ENCODE peak calls at places on chromosomes 11 and 22, in six cellular contexts. C, E, Q, F, S and D are unnamed samples.
A peak's percentile ranks its signal among the peaks of the same experiment; 100 is the strongest.

GRCh38 chr11:72471005-72471898 is 36.9 kb upstream of the CLPB start:
- DNase-seq in F (peak; percentile 80), C (peak; percentile 76), S (peak; percentile 66), E (no peak), Q (peak; percentile 67), D (no peak)

GRCh38 chr22:24417901-24418641 is 9.3 kb upstream of the ADORA2A start:
- DNase-seq in Q (no peak), E (no peak), C (peak; percentile 72), F (no peak), S (no peak), D (no peak)

GRCh38 chr11:128207861-128208321 is 379.5 kb downstream of the ETS1 start:
- DNase-seq in F (no peak), Q (peak; percentile 65), C (peak; percentile 98), S (no peak), E (no peak), D (no peak)

GRCh38 chr11:71504526-71504925 is 22.5 kb upstream of the KRTAP5-7 start:
- DNase-seq in E (no peak), F (no peak), S (no peak), Q (no peak), C (peak; percentile 57), D (no peak)

GRCh38 chr11:46649180-46649738 is 31.9 kb downstream of the ATG13 start:
- DNase-seq in C (peak; percentile 73), E (no peak), F (no peak), S (no peak), Q (peak; percentile 98), D (no peak)

GRCh38 chr11:101912823-101913284 is 2.0 kb upstream of the CEP126 start:
- DNase-seq in C (peak; percentile 3), E (no peak), Q (peak; percentile 91), F (no peak), S (no peak), D (no peak)

GRCh38 chr11:44080951-44081350 is 14.5 kb upstream of the EXT2 start:
- DNase-seq in Q (no peak), E (no peak), F (no peak), C (no peak), S (no peak), D (no peak)

GRCh38 chr11:13784441-13784840 is 116.0 kb downstream of the FAR1 start:
- DNase-seq in E (peak; percentile 45), C (no peak), Q (no peak), S (peak; percentile 42), F (no peak), D (no peak)

GRCh38 chr11:126929186-126930085 is 71.1 kb downstream of the KIRREL3 start:
- DNase-seq in E (no peak), F (no peak), Q (no peak), C (peak; percentile 1), S (no peak), D (no peak)

GRCh38 chr11:120337133-120337895 is 1.1 kb downstream of the ARHGEF12 start:
- DNase-seq in E (no peak), Q (no peak), F (peak; percentile 11), C (no peak), S (peak; percentile 32), D (peak; percentile 70)

GRCh38 chr22:35542157-35542971 is 1.7 kb downstream of the RASD2 start:
- DNase-seq in F (no peak), E (no peak), C (no peak), Q (no peak), S (no peak), D (no peak)

GRCh38 chr22:26713823-26714449 is 56.5 kb downstream of the MIAT start:
- DNase-seq in C (peak; percentile 19), E (no peak), S (no peak), Q (peak; percentile 69), F (no peak), D (no peak)

GRCh38 chr11:62143727-62144126 is 19.9 kb downstream of the INCENP start:
- DNase-seq in F (no peak), C (no peak), Q (no peak), S (no peak), E (no peak), D (peak; percentile 35)

GRCh38 chr11:103109818-103110388 is 677 bp downstream of the DYNC2H1 start:
- DNase-seq in F (no peak), C (no peak), Q (peak; percentile 28), E (no peak), S (peak; percentile 12), D (no peak)

GRCh38 chr11:102241026-102241425 is 76.3 kb upstream of the BIRC3 start:
- DNase-seq in Q (peak; percentile 24), S (no peak), C (peak; percentile 26), E (no peak), F (no peak), D (no peak)

GRCh38 chr22:45237065-45237990 is 3.4 kb downstream of the KIAA0930 start:
- DNase-seq in C (peak; percentile 62), S (no peak), F (no peak), Q (no peak), E (no peak), D (no peak)

GRCh38 chr22:35425971-35426800 is 26.2 kb downstream of the MCM5 start:
- DNase-seq in F (peak; percentile 40), E (no peak), C (peak; percentile 56), S (no peak), Q (no peak), D (no peak)

GRCh38 chr11:93528757-93529639 is 14.2 kb downstream of the SMCO4 start:
- DNase-seq in F (no peak), S (no peak), Q (no peak), C (no peak), E (no peak), D (no peak)

GRCh38 chr11:101267654-101268053 is 138.0 kb upstream of the PGR start:
- DNase-seq in Q (no peak), C (no peak), S (no peak), E (no peak), F (no peak), D (no peak)

GRCh38 chr11:11724994-11725393 is 103.2 kb upstream of the GALNT18 start:
- DNase-seq in E (peak; percentile 47), F (no peak), S (no peak), C (peak; percentile 94), Q (no peak), D (no peak)

GRCh38 chr11:96154802-96155520 is 188.0 kb downstream of the MAML2 start:
- DNase-seq in S (peak; percentile 70), E (no peak), Q (peak; percentile 77), C (peak; percentile 44), F (no peak), D (no peak)

GRCh38 chr22:23182289-23183106 is 2.2 kb downstream of the BCR start:
- DNase-seq in Q (no peak), C (peak; percentile 80), S (peak; percentile 58), E (no peak), F (no peak), D (no peak)

GRCh38 chr11:32092581-32093170 is 1.8 kb downstream of the RCN1 start:
- DNase-seq in Q (no peak), F (no peak), C (no peak), S (no peak), E (no peak), D (no peak)

GRCh38 chr11:123083623-123084029 is 21.7 kb upstream of the HSPA8 start:
- DNase-seq in F (peak; percentile 80), Q (peak; percentile 99), S (peak; percentile 91), E (peak; percentile 95), C (peak; percentile 95), D (peak; percentile 88)

GRCh38 chr11:108580645-108581044 is 12.9 kb downstream of the EXPH5 start:
- DNase-seq in C (no peak), F (no peak), E (no peak), Q (no peak), S (no peak), D (no peak)

GRCh38 chr11:107563702-107564101 is 1.8 kb downstream of the ALKBH8 start:
- DNase-seq in C (peak; percentile 62), E (no peak), S (peak; percentile 34), F (peak; percentile 30), Q (peak; percentile 64), D (no peak)

GRCh38 chr11:79498681-79499080 is 57.9 kb upstream of the TENM4 start:
- DNase-seq in C (no peak), E (no peak), Q (no peak), F (no peak), S (no peak), D (no peak)

GRCh38 chr22:49365191-49365837 is 462.4 kb downstream of the BRD1 start:
- DNase-seq in E (no peak), Q (no peak), C (no peak), F (no peak), S (no peak), D (peak; percentile 22)

GRCh38 chr11:94112182-94112960 is 16.3 kb upstream of the PANX1 start:
- DNase-seq in E (no peak), Q (no peak), S (no peak), C (peak; percentile 82), F (no peak), D (no peak)

GRCh38 chr22:26357813-26358212 is 71.2 kb upstream of the ASPHD2 start:
- DNase-seq in S (no peak), C (no peak), Q (no peak), F (no peak), E (no peak), D (no peak)

DNA sequence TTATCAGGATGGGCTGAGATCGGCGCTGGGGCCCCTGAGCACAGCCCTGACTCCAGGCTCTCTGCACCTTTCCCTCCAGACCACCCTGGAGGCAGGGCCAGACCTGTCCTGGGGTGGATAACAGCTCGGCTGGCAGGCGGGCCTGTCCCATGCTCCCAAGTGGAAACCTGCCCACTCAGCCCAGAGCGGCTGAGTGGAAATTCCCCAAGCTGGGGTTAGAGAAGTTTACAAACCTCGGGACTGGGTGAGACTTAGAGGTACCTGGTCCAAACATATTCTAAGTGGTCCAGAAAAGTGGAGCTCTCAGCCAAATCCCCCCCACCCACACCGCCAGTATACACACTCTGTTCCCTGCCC is 4.8 kb upstream of the FXYD2 start:
- DNase-seq in S (no peak), E (no peak), Q (no peak), F (no peak), C (no peak), D (peak; percentile 58)
- H3K4me3 ChIP-seq in S (no peak overlapping the region), E (no peak overlapping the region), Q (no peak overlapping the region), F (no peak overlapping the region), C (no peak overlapping the region), D (no peak overlapping the region)

GRCh38 chr11:64712430-64713030 is 10.5 kb downstream of the NRXN2 start:
- DNase-seq in F (peak; percentile 32), E (no peak), S (no peak), Q (no peak), C (no peak), D (no peak)
- H3K4me3 ChIP-seq in F (peak overlapping the region; percentile 34), E (no peak overlapping the region), S (no peak overlapping the region), Q (no peak overlapping the region), C (no peak overlapping the region), D (no peak overlapping the region)

GRCh38 chr11:60724420-60724819 is at the start of gene MS4A18:
- DNase-seq in C (no peak), E (no peak), Q (no peak), S (no peak), F (no peak), D (no peak)
- H3K4me3 ChIP-seq in C (no peak within 1 kb of the TSS), E (no peak within 1 kb of the TSS), Q (no peak within 1 kb of the TSS), S (no peak within 1 kb of the TSS), F (no peak within 1 kb of the TSS), D (no peak within 1 kb of the TSS)

DNA sequence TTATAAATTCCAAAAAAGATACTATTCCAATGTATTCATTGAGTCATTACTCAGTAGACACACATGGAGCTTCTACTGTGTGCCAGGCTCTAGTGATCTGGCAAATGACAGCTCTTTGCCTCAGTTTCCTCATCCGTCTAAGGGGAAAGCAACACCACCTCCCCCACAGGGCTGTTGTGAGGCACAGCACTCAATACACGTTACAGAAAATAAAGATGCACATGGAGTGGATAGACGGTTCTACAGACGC is 6.5 kb upstream of the MALAT1 start:
- DNase-seq in S (no peak), F (no peak), Q (no peak), C (no peak), E (no peak), D (no peak)
- H3K4me3 ChIP-seq in S (peak overlapping the region; percentile 11), F (no peak overlapping the region), Q (no peak overlapping the region), C (no peak overlapping the region), E (peak overlapping the region; percentile 6), D (peak overlapping the region; percentile 12)

GRCh38 chr11:64379817-64380709 is 21.1 kb downstream of the RPS6KA4 start:
- DNase-seq in F (no peak), S (no peak), Q (no peak), C (no peak), E (no peak), D (no peak)
- H3K4me3 ChIP-seq in F (no peak overlapping the region), S (no peak overlapping the region), Q (no peak overlapping the region), C (no peak overlapping the region), E (no peak overlapping the region), D (no peak overlapping the region)